ENCODE peak calls at places on chromosomes 3 and 15, in five cellular contexts. U is stomach, F is H1, K is HL-60, S is suprapubic skin. X is an unnamed sample.

GRCh38 chr15:93121089-93121488 is 32.1 kb upstream of the RGMA start:
- DNase-seq in S (no peak), F (no peak), K (no peak), U (no peak), X (no peak)

GRCh38 chr15:79192462-79193036 is 90.0 kb upstream of the ANKRD34C start:
- DNase-seq in U (no peak), F (no peak), S (no peak), K (no peak), X (no peak)

GRCh38 chr15:27272446-27272845 is 301.5 kb downstream of the GABRG3 start:
- DNase-seq in K (no peak), S (no peak), F (no peak), U (no peak), X (no peak)

GRCh38 chr3:178551916-178552321 is 15.7 kb downstream of the KCNMB2 start:
- DNase-seq in S (no peak), U (no peak), K (peak; percentile 31), F (no peak), X (no peak)

GRCh38 chr15:70259030-70259424 is 161.3 kb upstream of the TLE3 start:
- DNase-seq in S (no peak), U (peak; percentile 79), F (no peak), K (peak; percentile 82), X (peak; percentile 88)

GRCh38 chr15:69089258-69089657 is 71.2 kb upstream of the GLCE start:
- DNase-seq in U (no peak), F (no peak), S (no peak), K (no peak), X (no peak)

GRCh38 chr3:63015614-63016016 is 140.4 kb upstream of the CADPS start:
- DNase-seq in S (no peak), F (peak; percentile 74), K (no peak), U (no peak), X (no peak)

GRCh38 chr15:68303560-68304436 is 26.3 kb downstream of the FEM1B start:
- DNase-seq in S (no peak), K (no peak), U (no peak), F (no peak), X (no peak)

GRCh38 chr3:151837057-151837456 is 23.1 kb downstream of the AADAC start:
- DNase-seq in S (no peak), K (peak; percentile 53), F (peak; percentile 34), U (no peak), X (no peak)

GRCh38 chr15:25239471-25240345 is 199.1 kb downstream of the UBE3A start:
- DNase-seq in K (no peak), S (peak; percentile 38), F (no peak), U (no peak), X (peak; percentile 43)

GRCh38 chr3:37227870-37228549 is 53.6 kb upstream of the LRRFIP2 start:
- DNase-seq in S (no peak), K (no peak), F (no peak), U (no peak), X (no peak)

GRCh38 chr3:51646091-51646490 is 25.0 kb upstream of the TEX264 start:
- DNase-seq in F (no peak), U (no peak), S (no peak), K (no peak), X (no peak)

GRCh38 chr3:64063982-64064438 is 40.7 kb upstream of the PSMD6 start:
- DNase-seq in K (no peak), U (no peak), F (no peak), S (no peak), X (no peak)

GRCh38 chr3:156509209-156510174 is 45.4 kb downstream of the SSR3 start:
- DNase-seq in U (no peak), K (no peak), S (no peak), F (no peak), X (no peak)

GRCh38 chr3:138578961-138579574 is 15.0 kb downstream of the CEP70 start:
- DNase-seq in S (no peak), K (no peak), U (no peak), F (no peak), X (no peak)

GRCh38 chr3:70072180-70072579 is 72.6 kb downstream of the SAMMSON start:
- DNase-seq in K (no peak), F (no peak), U (peak; percentile 59), S (no peak), X (no peak)

GRCh38 chr3:128597900-128598299 is 52.7 kb downstream of the RPN1 start:
- DNase-seq in U (no peak), K (no peak), S (no peak), F (no peak), X (no peak)

GRCh38 chr15:62404194-62404985 is 239.3 kb upstream of the C2CD4B start:
- DNase-seq in U (no peak), S (no peak), K (no peak), F (no peak), X (no peak)

GRCh38 chr3:89098173-89098572 is 9.2 kb upstream of the EPHA3 start:
- DNase-seq in F (no peak), S (no peak), U (no peak), K (no peak), X (no peak)

GRCh38 chr15:93759626-93760025 is 471.7 kb upstream of the MCTP2 start:
- DNase-seq in K (no peak), S (no peak), F (no peak), U (no peak), X (no peak)

GRCh38 chr3:65902304-65902793 is 136.4 kb downstream of the MAGI1 start:
- DNase-seq in S (peak; percentile 70), K (no peak), U (peak; percentile 45), F (peak; percentile 72), X (no peak)

GRCh38 chr3:42979044-42979962 is at the start of gene GASK1A:
- DNase-seq in U (peak; percentile 33), F (no peak), S (no peak), K (peak; percentile 74), X (peak; percentile 85)

GRCh38 chr15:45021331-45021730 is 1.7 kb upstream of the SORD start:
- DNase-seq in S (no peak), K (no peak), U (peak; percentile 77), F (no peak), X (no peak)

GRCh38 chr3:123291404-123291803 is 89.7 kb downstream of the SEC22A start:
- DNase-seq in F (no peak), U (no peak), S (no peak), K (no peak), X (peak; percentile 41)

GRCh38 chr3:48432411-48433371 is 2.8 kb upstream of the PLXNB1 start:
- DNase-seq in K (peak; percentile 16), F (no peak), S (peak; percentile 66), U (no peak), X (peak; percentile 59)

GRCh38 chr15:43198992-43199391 is 13.8 kb downstream of the CCNDBP1 start:
- DNase-seq in F (no peak), K (no peak), U (no peak), S (no peak), X (no peak)

GRCh38 chr3:10437995-10438901 is 67.1 kb downstream of the ATP2B2 start:
- DNase-seq in U (no peak), F (no peak), K (no peak), S (no peak), X (no peak)

DNA sequence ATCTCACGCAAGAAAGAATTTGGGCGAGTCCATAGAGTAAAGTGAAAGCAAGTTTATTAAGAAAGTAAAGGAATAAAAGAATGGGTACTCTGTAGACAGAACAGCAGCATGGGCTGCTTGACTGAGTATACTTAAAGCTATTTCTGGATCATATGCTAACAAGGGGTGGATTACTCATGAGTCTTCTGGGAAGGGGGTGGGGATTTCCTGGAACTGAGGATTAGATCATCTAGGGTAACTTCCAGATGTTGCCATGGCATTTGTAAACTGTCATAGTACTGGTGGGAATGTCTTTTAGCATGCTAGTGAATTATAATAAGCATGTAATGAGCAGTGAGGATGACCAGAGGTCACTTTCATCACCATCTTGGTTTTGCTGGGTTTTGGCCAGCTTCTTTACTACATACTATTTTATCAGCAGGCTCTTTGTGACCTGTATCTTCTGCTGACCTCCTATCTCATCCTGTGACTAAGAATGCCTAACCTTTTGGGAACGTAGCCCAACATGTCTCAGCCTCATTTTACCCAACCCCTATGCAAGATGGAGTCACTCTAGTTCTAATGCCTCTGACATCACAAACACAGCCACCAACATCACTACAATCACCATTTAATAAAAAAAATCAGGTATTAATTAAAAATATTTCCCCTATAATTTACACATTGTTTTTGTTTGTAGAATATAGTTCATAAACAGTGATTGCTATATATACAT is 890.7 kb upstream of the EPHA6 start:
- DNase-seq in K (no peak), F (no peak), U (no peak), S (peak; percentile 73), X (no peak)
- TF ChIP-seq POLR2AphosphoS5 in K (no peak), F (no peak), U (peak; percentile 61), S (peak; percentile 70), X (no peak)

GRCh38 chr15:84772467-84772866 is 24.1 kb downstream of the ZNF592 start:
- DNase-seq in S (no peak), K (peak; percentile 47), U (no peak), F (no peak), X (no peak)
- TF ChIP-seq CTCF in S (no peak), K (no peak), U (no peak), F (no peak), X (no peak)

DNA sequence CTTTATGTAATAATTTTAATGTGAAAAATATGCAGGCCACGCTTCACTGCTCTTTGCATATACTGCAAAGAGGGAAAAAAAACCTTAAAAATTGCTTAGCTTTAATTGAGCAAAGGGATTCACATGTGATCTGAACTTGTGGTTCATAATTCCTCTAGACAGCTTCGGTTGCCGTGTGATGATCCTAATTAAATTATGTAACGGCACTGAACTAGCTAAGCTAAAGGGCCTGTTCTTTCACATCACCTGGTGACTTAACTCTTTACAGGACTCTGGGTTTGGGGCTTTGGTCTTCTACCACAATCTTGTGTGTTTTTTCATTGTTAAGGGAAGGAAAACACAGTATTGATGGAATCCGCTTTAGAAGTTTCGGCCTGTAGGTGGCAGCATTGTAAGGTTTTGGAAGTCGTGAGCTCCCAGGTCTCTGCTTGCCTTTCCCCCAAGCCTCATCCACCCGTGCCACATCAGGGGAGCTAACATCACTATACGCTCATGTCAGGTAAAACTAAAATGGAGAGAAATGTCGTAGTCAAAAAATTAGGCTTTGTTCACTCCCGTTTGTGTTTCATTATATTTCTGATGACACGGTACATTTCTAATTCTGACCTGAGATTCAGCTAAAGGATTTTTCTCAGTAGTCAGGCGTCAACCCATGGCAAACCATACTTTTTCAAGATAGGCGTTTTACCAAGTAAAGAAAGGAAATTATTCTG is 205.6 kb upstream of the DPH6 start:
- DNase-seq in F (peak; percentile 33), U (peak; percentile 73), K (peak; percentile 40), S (peak; percentile 73), X (peak; percentile 84)
- H3K4me3 ChIP-seq in F (no peak overlapping the region), U (no peak overlapping the region), K (no peak overlapping the region), S (no peak overlapping the region), X (no peak overlapping the region)

GRCh38 chr3:135084404-135084803 is 289.3 kb downstream of the EPHB1 start:
- DNase-seq in S (no peak), U (no peak), K (no peak), F (no peak), X (no peak)

GRCh38 chr3:135083179-135083578 is 288.1 kb downstream of the EPHB1 start:
- DNase-seq in F (no peak), K (no peak), U (no peak), S (no peak), X (no peak)

GRCh38 chr3:135081451-135082434 is 286.7 kb downstream of the EPHB1 start:
- DNase-seq in U (no peak), K (no peak), F (no peak), S (no peak), X (no peak)

GRCh38 chr3:135083756-135084155 is 288.7 kb downstream of the EPHB1 start:
- DNase-seq in K (no peak), U (no peak), S (no peak), F (no peak), X (no peak)

DNA sequence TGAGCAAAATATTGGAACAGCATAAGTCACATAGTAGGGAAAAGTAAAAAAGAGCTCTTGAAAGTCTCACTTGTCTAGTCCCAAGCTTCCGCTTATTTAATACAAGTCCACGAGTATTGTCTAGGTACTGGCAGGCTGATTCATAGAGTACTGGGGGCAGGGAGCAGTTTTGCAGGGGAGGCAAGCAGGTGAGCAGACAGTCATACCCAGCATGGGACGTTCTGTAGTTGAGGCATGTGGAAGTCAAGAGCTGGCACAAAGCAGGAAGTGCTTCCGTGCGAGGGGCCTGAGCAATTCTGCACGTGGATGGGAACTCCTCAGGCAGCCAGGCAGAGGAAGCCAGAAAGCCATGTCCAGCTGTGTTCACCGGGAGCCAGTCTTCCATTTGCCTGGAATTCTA is 287.6 kb downstream of the EPHB1 start:
- DNase-seq in F (no peak), K (peak; percentile 2), U (no peak), S (no peak), X (no peak)
- TF ChIP-seq POLR2AphosphoS5 in F (no peak), K (no peak), U (no peak), S (no peak), X (no peak)